ENCODE peak calls at places on chromosomes 11 and 22, in ten cellular contexts. Y, V, T, O, M, Z, P, J, F and L are unnamed samples.

GRCh38 chr11:71200172-71200716 is 52.1 kb downstream of the SHANK2 start:
- DNase-seq in Y (no peak), V (no peak), T (no peak), O (no peak), M (no peak), Z (no peak), P (no peak), J (no peak), F (no peak), L (no peak)

GRCh38 chr22:28600546-28601143 is 79.0 kb downstream of the TTC28 start:
- DNase-seq in Y (no peak), V (no peak), T (no peak), O (no peak), M (no peak), Z (no peak), P (no peak), J (peak; percentile 11), F (no peak), L (no peak)

GRCh38 chr11:129652828-129653227 is 162.8 kb upstream of the TMEM45B start:
- DNase-seq in Y (no peak), V (no peak), T (no peak), O (no peak), M (no peak), Z (no peak), P (no peak), J (no peak), F (no peak), L (no peak)

GRCh38 chr11:121426476-121427454 is 25.3 kb upstream of the SORL1 start:
- DNase-seq in Y (no peak), V (no peak), T (peak; percentile 56), O (no peak), M (peak; percentile 80), Z (no peak), P (no peak), J (peak; percentile 13), F (peak; percentile 56), L (no peak)

GRCh38 chr22:25880524-25880923 is 138.5 kb downstream of the MYO18B start:
- DNase-seq in Y (no peak), V (no peak), T (no peak), O (no peak), M (no peak), Z (no peak), P (no peak), J (no peak), F (no peak), L (no peak)

GRCh38 chr11:24651873-24652272 is 155.0 kb downstream of the LUZP2 start:
- DNase-seq in Y (no peak), V (no peak), T (no peak), O (no peak), M (no peak), Z (no peak), P (no peak), J (no peak), F (no peak), L (no peak)

GRCh38 chr22:26894362-26894761 is 237.0 kb downstream of the MIAT start:
- DNase-seq in Y (no peak), V (no peak), T (no peak), O (no peak), M (no peak), Z (no peak), P (no peak), J (no peak), F (no peak), L (no peak)

GRCh38 chr11:95248666-95249467 is 17.9 kb upstream of the SESN3 start:
- DNase-seq in Y (no peak), V (no peak), T (no peak), O (no peak), M (no peak), Z (no peak), P (no peak), J (no peak), F (no peak), L (no peak)

GRCh38 chr22:49845666-49846459 is 7.8 kb upstream of the ZBED4 start:
- DNase-seq in Y (no peak), V (no peak), T (no peak), O (no peak), M (no peak), Z (no peak), P (no peak), J (no peak), F (no peak), L (no peak)

GRCh38 chr22:43620197-43620596 is 191.9 kb downstream of the EFCAB6 start:
- DNase-seq in Y (no peak), V (no peak), T (no peak), O (no peak), M (no peak), Z (no peak), P (no peak), J (no peak), F (no peak), L (no peak)

GRCh38 chr22:25193548-25193947 is 6.1 kb upstream of the CRYBB3 start:
- DNase-seq in Y (no peak), V (no peak), T (no peak), O (no peak), M (no peak), Z (no peak), P (no peak), J (no peak), F (no peak), L (no peak)

GRCh38 chr11:43825217-43825816 is 55.3 kb upstream of the ALKBH3 start:
- DNase-seq in Y (no peak), V (no peak), T (no peak), O (peak; percentile 18), M (peak; percentile 23), Z (peak; percentile 28), P (no peak), J (peak; percentile 10), F (no peak), L (peak; percentile 15)

DNA sequence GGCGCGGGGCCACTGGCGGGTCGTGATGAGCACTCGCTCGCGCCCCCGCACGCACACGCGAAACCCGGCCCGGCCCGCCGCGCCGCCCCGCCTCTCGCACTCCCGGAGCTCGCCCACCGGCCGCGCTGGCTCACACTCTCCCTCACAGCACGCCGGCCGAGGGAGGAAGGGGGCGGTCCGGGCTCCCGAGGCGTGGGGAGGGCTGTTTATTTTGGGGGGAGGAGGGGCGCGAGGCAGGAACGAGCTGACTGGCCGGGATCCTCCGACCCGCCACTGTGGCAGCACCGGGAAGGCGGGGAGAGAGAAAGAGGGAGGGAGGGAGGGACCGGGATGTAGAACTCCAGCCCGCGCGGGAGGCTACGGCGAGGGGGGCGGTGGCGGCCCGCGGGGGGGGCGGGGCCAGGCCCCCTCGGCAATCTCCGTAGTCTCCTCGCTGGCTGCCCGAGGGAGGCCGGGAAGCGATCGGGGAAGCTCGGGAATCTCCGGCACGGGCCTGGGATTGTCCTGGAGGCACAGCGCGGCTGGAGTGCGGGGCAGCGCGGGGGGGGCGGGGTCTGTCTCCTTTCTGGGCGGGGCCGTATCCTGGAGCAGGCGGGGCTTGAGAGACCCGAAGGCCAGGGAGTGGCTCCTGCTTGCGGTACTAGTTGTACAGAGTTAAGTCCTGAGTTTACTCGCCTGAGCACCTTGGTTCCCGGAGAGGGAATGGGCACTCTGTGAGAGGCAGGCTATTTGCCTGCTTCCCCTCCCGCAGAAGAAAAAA is at the start of gene RBFOX2:
- DNase-seq in Y (peak; percentile 84), V (peak; percentile 99), T (peak; percentile 97), O (peak; percentile 98), M (peak; percentile 98), Z (peak; percentile 99), P (peak; percentile 77), J (peak; percentile 88), F (peak; percentile 98), L (peak; percentile 97)
- TF ChIP-seq POLR2A in Y (no peak), V (peak; percentile 59), T (peak; percentile 35), O (no peak), M (no peak), Z (peak; percentile 56), P (peak; percentile 66), J (peak; percentile 48), F (no peak), L (peak; percentile 55)

DNA sequence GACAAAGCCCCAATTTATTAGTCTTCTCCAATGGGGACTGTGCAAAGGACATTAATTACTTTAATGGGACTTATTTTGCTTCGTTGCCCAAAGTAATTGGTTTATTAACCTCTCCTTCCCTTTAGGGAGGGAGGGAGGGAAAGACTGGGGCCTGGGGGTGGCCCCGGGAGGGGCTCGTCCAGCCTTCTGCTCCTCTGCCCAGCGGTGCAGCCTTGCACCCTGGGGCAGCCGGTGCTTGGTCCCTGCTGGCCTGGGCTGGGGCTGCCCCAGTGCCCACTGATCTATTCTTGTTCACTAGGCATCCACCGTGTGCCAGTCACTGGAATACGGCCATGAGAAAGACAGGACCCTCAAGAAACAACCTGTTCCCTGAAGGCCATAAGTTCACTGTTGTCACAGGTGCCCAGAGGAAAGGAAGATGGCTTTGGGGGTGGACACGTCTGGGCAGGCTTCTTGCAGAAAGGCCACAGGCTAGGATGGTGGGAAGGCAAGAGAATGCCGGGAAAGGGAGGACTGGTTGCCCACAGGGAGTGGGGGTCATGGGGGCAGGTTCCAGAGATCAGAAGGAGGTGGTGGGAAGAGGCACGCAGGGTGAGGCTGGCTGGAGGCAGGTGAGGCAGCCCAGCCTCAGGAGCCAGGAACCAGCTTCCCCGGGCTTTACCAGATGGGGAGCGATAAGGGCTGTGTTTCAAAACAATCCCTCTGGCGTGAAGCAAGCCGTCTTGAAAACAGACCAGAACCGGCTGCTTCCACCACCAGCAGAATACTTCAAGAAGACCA is 47.6 kb upstream of the KCNQ1OT1 start:
- DNase-seq in Y (no peak), V (no peak), T (no peak), O (no peak), M (no peak), Z (no peak), P (no peak), J (no peak), F (no peak), L (no peak)
- H3K4me1 ChIP-seq in Y (no peaks in the 10 kb centered on the region), V (no peaks in the 10 kb centered on the region), T (no peaks in the 10 kb centered on the region), O (no peaks in the 10 kb centered on the region), M (no peaks in the 10 kb centered on the region), Z (no peaks in the 10 kb centered on the region), P (no peaks in the 10 kb centered on the region), J (peaks cover 4% of the 10 kb centered on the region), F (no peaks in the 10 kb centered on the region), L (no peaks in the 10 kb centered on the region)

GRCh38 chr11:35484435-35484834 is 41.0 kb downstream of the PAMR1 start:
- DNase-seq in Y (no peak), V (no peak), T (no peak), O (no peak), M (no peak), Z (no peak), P (no peak), J (no peak), F (no peak), L (no peak)
- TF ChIP-seq CTCF in Y (no peak), V (no peak), T (no peak), O (no peak), M (no peak), Z (no peak), P (no peak), J (no peak), F (no peak), L (no peak)

DNA sequence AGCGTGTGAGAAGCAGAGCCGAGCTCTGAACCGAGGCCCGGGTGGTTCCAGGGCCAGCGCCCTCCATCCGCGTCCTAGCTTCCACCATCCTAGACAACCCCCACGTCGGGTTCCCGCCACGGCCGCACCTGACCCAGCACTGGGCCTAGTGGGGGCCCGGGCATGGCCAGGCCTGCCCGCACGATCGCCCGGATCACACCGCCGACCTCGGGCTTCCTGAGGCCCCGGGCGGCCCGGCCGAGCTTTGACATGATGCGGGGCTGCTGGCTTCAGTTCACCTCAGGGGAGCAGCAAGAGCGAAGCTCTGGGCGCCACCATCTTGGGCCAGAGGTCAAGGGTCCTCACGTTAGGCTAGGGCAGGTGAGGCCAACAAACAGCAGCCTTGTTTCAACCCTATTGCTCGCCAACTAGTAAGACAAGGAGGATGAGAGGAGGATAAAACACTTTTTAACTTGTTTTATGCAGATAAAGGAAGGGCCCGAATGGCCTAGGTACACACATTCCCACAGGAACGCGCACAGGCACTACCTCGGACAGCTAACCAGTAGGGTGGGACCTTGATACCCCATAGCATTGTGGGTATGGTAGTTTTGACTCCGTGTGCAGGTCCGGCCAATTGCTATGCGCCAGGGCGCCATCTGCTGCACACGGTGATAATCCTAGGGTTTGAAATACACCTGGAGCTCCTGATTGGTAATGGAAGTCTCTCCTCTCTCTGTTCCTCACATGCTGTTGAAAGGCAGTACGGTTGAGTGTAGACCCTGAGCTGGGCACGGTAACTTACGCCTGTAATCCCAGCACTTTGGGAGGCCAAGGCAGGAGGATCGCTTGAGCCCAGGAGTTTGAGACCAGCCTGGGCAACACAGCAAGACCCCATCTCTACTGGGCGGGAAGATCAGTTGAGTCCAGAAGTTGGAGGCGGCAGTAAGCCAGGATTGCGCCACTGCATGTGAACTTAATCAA is at the start of gene MRPL11:
- DNase-seq in Y (peak; percentile 84), V (peak; percentile 87), T (peak; percentile 93), O (peak; percentile 91), M (peak; percentile 96), Z (peak; percentile 89), P (peak; percentile 42), J (peak; percentile 98), F (peak; percentile 90), L (peak; percentile 91)
- TF ChIP-seq POLR2A in Y (peak; percentile 74), V (no peak), T (no peak), O (no peak), M (no peak), Z (no peak), P (no peak), J (peak; percentile 40), F (no peak), L (no peak)